ENCODE peak calls at places on chromosomes 1 and 21, in seven cellular contexts. S is activated CD4-positive, alpha-beta T cell treated with anti-CD3 and anti-CD28 coated beads, Interleukin-2, amount 50 U/mL, for 1 hour; K is right lobe of liver; V is retinal pigment epithelial cell; N is amygdala; Z is PC-3; P is fibroblast of villous mesenchyme. E is an unnamed sample.

GRCh38 chr1:28718166-28718565 is 18.6 kb upstream of the YTHDF2 start:
- DNase-seq in Z (no peak), V (no peak), S (no peak), K (no peak), N (no peak), P (no peak), E (no peak)

GRCh38 chr1:9808459-9808858 is 15.3 kb downstream of the CLSTN1 start:
- DNase-seq in S (no peak), P (no peak), N (no peak), K (no peak), Z (no peak), V (no peak), E (no peak)

GRCh38 chr1:67646145-67647035 is 38.6 kb upstream of the GADD45A start:
- DNase-seq in V (no peak), P (peak), S (no peak), Z (peak), K (peak), N (no peak), E (peak)

GRCh38 chr1:2573250-2573649 is 13.3 kb upstream of the PRXL2B start:
- DNase-seq in K (no peak), Z (no peak), P (no peak), N (no peak), V (no peak), S (no peak), E (no peak)

GRCh38 chr1:69104859-69105258 is 462.9 kb upstream of the LRRC7 start:
- DNase-seq in K (no peak), N (no peak), V (no peak), Z (no peak), P (no peak), S (no peak), E (no peak)

GRCh38 chr1:68232354-68233148 is at the start of gene WLS:
- DNase-seq in K (peak), P (peak), Z (peak), S (no peak), V (no peak), N (peak), E (peak)

GRCh38 chr1:148355976-148356375 is 127.1 kb downstream of the PPIAL4G start:
- DNase-seq in P (no peak), K (no peak), V (no peak), N (no peak), Z (no peak), S (no peak), E (no peak)

GRCh38 chr1:11930571-11931445 is 3.7 kb upstream of the PLOD1 start:
- DNase-seq in V (no peak), S (no peak), N (no peak), P (peak), Z (no peak), K (no peak), E (no peak)

GRCh38 chr1:236509647-236510401 is 14.0 kb upstream of the LGALS8 start:
- DNase-seq in K (no peak), V (no peak), S (no peak), P (no peak), Z (no peak), N (no peak), E (no peak)

GRCh38 chr1:70143052-70143659 is 62.2 kb downstream of the LRRC40 start:
- DNase-seq in N (no peak), P (peak), V (no peak), Z (peak), K (no peak), S (no peak), E (no peak)

GRCh38 chr21:26093094-26093493 is 77.5 kb downstream of the APP start:
- DNase-seq in P (no peak), N (no peak), Z (peak), K (no peak), S (no peak), V (no peak), E (peak)

GRCh38 chr1:231395051-231395995 is 26.8 kb downstream of the EGLN1 start:
- DNase-seq in Z (peak), N (no peak), P (peak), S (no peak), K (no peak), V (peak), E (peak)

GRCh38 chr21:27301216-27301615 is 334.3 kb upstream of the ADAMTS5 start:
- DNase-seq in V (no peak), S (no peak), Z (no peak), N (no peak), K (no peak), P (peak), E (no peak)

GRCh38 chr1:161869291-161869690 is 103.2 kb downstream of the ATF6 start:
- DNase-seq in S (no peak), Z (no peak), K (no peak), N (no peak), V (no peak), P (no peak), E (no peak)

GRCh38 chr1:89672489-89673183 is 39.7 kb downstream of the LRRC8C start:
- DNase-seq in K (no peak), S (no peak), V (no peak), Z (peak), P (peak), N (no peak), E (no peak)

GRCh38 chr1:198865288-198865687 is 226.4 kb downstream of the PTPRC start:
- DNase-seq in V (no peak), Z (no peak), N (no peak), K (no peak), P (no peak), S (no peak), E (no peak)

GRCh38 chr1:112818990-112819689 is 104.0 kb upstream of the PPM1J start:
- DNase-seq in V (peak), S (no peak), N (no peak), K (no peak), Z (peak), P (peak), E (no peak)

GRCh38 chr1:4674117-4674516 is 19.7 kb downstream of the AJAP1 start:
- DNase-seq in V (no peak), Z (no peak), P (no peak), N (no peak), K (no peak), S (no peak), E (no peak)

GRCh38 chr1:22490309-22490708 is 38.7 kb downstream of the ZBTB40 start:
- DNase-seq in V (no peak), S (no peak), N (no peak), K (no peak), P (no peak), Z (no peak), E (no peak)

GRCh38 chr1:91018006-91018405 is 3.8 kb downstream of the ZNF644 start:
- DNase-seq in P (peak), N (no peak), K (no peak), Z (peak), V (no peak), S (no peak), E (no peak)

GRCh38 chr1:69315823-69316222 is 251.9 kb upstream of the LRRC7 start:
- DNase-seq in K (no peak), N (no peak), V (no peak), S (no peak), P (no peak), Z (no peak), E (no peak)

GRCh38 chr21:42309753-42310213 is 5.4 kb downstream of the TFF3 start:
- DNase-seq in S (peak), N (peak), P (peak), Z (peak), V (no peak), K (peak), E (peak)

GRCh38 chr1:182249201-182249676 is 142.4 kb downstream of the GLUL start:
- DNase-seq in V (no peak), S (no peak), K (peak), N (no peak), P (no peak), Z (peak), E (no peak)

GRCh38 chr21:38956791-38957571 is 151.3 kb downstream of the ETS2 start:
- DNase-seq in V (peak), P (peak), Z (no peak), N (peak), K (peak), S (no peak), E (peak)

GRCh38 chr1:109817881-109818280 is 54.2 kb upstream of the EPS8L3 start:
- DNase-seq in V (no peak), K (no peak), N (no peak), P (no peak), Z (no peak), S (no peak), E (no peak)

GRCh38 chr1:68229927-68230812 is 2.2 kb downstream of the WLS start:
- DNase-seq in P (peak), N (no peak), S (no peak), Z (no peak), K (no peak), V (no peak), E (peak)

GRCh38 chr1:175783126-175783722 is 39.8 kb upstream of the TNR start:
- DNase-seq in P (peak), K (no peak), S (no peak), V (no peak), Z (no peak), N (no peak), E (peak)

GRCh38 chr1:112533029-112533428 is 24.3 kb downstream of the WNT2B start:
- DNase-seq in S (no peak), N (no peak), V (peak), Z (no peak), P (no peak), K (no peak), E (no peak)

GRCh38 chr1:203351037-203351625 is at the start of gene FMOD:
- DNase-seq in K (no peak), P (peak), S (no peak), N (no peak), Z (no peak), V (no peak), E (no peak)

GRCh38 chr1:16246961-16247360 is 10.0 kb upstream of the CPLANE2 start:
- DNase-seq in N (no peak), P (no peak), V (no peak), Z (no peak), S (no peak), K (no peak), E (no peak)

GRCh38 chr1:56676571-56677035 is 31.5 kb downstream of the PRKAA2 start:
- DNase-seq in V (peak), P (peak), K (no peak), Z (peak), N (no peak), S (no peak), E (peak)

GRCh38 chr1:63524166-63524565 is 841 bp downstream of the EFCAB7 start:
- DNase-seq in P (no peak), Z (no peak), S (no peak), K (no peak), V (no peak), N (no peak), E (peak)

GRCh38 chr21:37447288-37447936 is 80.8 kb downstream of the DYRK1A start:
- DNase-seq in P (no peak), K (no peak), N (no peak), Z (no peak), S (no peak), V (no peak), E (no peak)

GRCh38 chr1:65717815-65718454 is 74.8 kb upstream of the PDE4B start:
- DNase-seq in P (peak), Z (peak), S (no peak), V (peak), K (no peak), N (no peak), E (peak)

GRCh38 chr1:15843826-15844572 is 3.5 kb upstream of the SPEN start:
- DNase-seq in N (peak), Z (no peak), K (no peak), S (no peak), V (peak), P (no peak), E (peak)

E was measured in kidney tubule cell.